ENCODE peak calls at places on chromosomes 11 and 22, in seven cellular contexts. One of them, this sample, is unnamed.

GRCh38 chr11:65892661-65893317 is 2.3 kb downstream of the CCDC85B start:
- DNase-seq in HS-27A: no peak
- DNase-seq in AG10803: no peak
- DNase-seq in central memory CD4-positive, alpha-beta T cell: no peak
- DNase-seq in activated CD8-positive, alpha-beta T cell treated with anti-CD3 and anti-CD28 coated beads, Interleukin-2, amount 10 ng/mL, durations not matched to agents 7 days and 5 days: no peak
- DNase-seq in stimulated activated CD8-positive, alpha-beta memory T cell treated with anti-CD3 and anti-CD28 coated beads, Interleukin-7, amount 100 ng/mL, for 24 hours: no peak
- DNase-seq in thoracic aorta: no peak
- DNase-seq in this sample: no peak

GRCh38 chr22:44166448-44166847 is 14.3 kb upstream of the PARVG start:
- DNase-seq in central memory CD4-positive, alpha-beta T cell: no peak
- DNase-seq in HS-27A: no peak
- DNase-seq in activated CD8-positive, alpha-beta T cell treated with anti-CD3 and anti-CD28 coated beads, Interleukin-2, amount 10 ng/mL, durations not matched to agents 7 days and 5 days: no peak
- DNase-seq in stimulated activated CD8-positive, alpha-beta memory T cell treated with anti-CD3 and anti-CD28 coated beads, Interleukin-7, amount 100 ng/mL, for 24 hours: no peak
- DNase-seq in AG10803: no peak
- DNase-seq in thoracic aorta: no peak
- DNase-seq in this sample: no peak

GRCh38 chr22:27853404-27853803 is 51.8 kb upstream of the MN1 start:
- DNase-seq in activated CD8-positive, alpha-beta T cell treated with anti-CD3 and anti-CD28 coated beads, Interleukin-2, amount 10 ng/mL, durations not matched to agents 7 days and 5 days: no peak
- DNase-seq in AG10803: peak; percentile 72
- DNase-seq in thoracic aorta: no peak
- DNase-seq in central memory CD4-positive, alpha-beta T cell: no peak
- DNase-seq in HS-27A: no peak
- DNase-seq in stimulated activated CD8-positive, alpha-beta memory T cell treated with anti-CD3 and anti-CD28 coated beads, Interleukin-7, amount 100 ng/mL, for 24 hours: no peak
- DNase-seq in this sample: no peak

GRCh38 chr11:130648601-130649000 is 200.2 kb downstream of the ADAMTS15 start:
- DNase-seq in activated CD8-positive, alpha-beta T cell treated with anti-CD3 and anti-CD28 coated beads, Interleukin-2, amount 10 ng/mL, durations not matched to agents 7 days and 5 days: no peak
- DNase-seq in AG10803: no peak
- DNase-seq in HS-27A: no peak
- DNase-seq in central memory CD4-positive, alpha-beta T cell: no peak
- DNase-seq in thoracic aorta: no peak
- DNase-seq in stimulated activated CD8-positive, alpha-beta memory T cell treated with anti-CD3 and anti-CD28 coated beads, Interleukin-7, amount 100 ng/mL, for 24 hours: no peak
- DNase-seq in this sample: no peak

GRCh38 chr11:30245621-30246020 is 14.8 kb downstream of the FSHB start:
- DNase-seq in HS-27A: no peak
- DNase-seq in activated CD8-positive, alpha-beta T cell treated with anti-CD3 and anti-CD28 coated beads, Interleukin-2, amount 10 ng/mL, durations not matched to agents 7 days and 5 days: no peak
- DNase-seq in central memory CD4-positive, alpha-beta T cell: no peak
- DNase-seq in AG10803: no peak
- DNase-seq in stimulated activated CD8-positive, alpha-beta memory T cell treated with anti-CD3 and anti-CD28 coated beads, Interleukin-7, amount 100 ng/mL, for 24 hours: no peak
- DNase-seq in thoracic aorta: no peak
- DNase-seq in this sample: no peak

GRCh38 chr22:25845985-25846745 is 104.2 kb downstream of the MYO18B start:
- DNase-seq in activated CD8-positive, alpha-beta T cell treated with anti-CD3 and anti-CD28 coated beads, Interleukin-2, amount 10 ng/mL, durations not matched to agents 7 days and 5 days: peak; percentile 30
- DNase-seq in AG10803: no peak
- DNase-seq in central memory CD4-positive, alpha-beta T cell: no peak
- DNase-seq in stimulated activated CD8-positive, alpha-beta memory T cell treated with anti-CD3 and anti-CD28 coated beads, Interleukin-7, amount 100 ng/mL, for 24 hours: no peak
- DNase-seq in thoracic aorta: no peak
- DNase-seq in HS-27A: no peak
- DNase-seq in this sample: no peak

GRCh38 chr11:82225930-82226329 is 507.7 kb downstream of the FAM181B start:
- DNase-seq in central memory CD4-positive, alpha-beta T cell: no peak
- DNase-seq in activated CD8-positive, alpha-beta T cell treated with anti-CD3 and anti-CD28 coated beads, Interleukin-2, amount 10 ng/mL, durations not matched to agents 7 days and 5 days: no peak
- DNase-seq in AG10803: no peak
- DNase-seq in thoracic aorta: no peak
- DNase-seq in HS-27A: no peak
- DNase-seq in stimulated activated CD8-positive, alpha-beta memory T cell treated with anti-CD3 and anti-CD28 coated beads, Interleukin-7, amount 100 ng/mL, for 24 hours: no peak
- DNase-seq in this sample: no peak

GRCh38 chr11:1153105-1153950 is 4.4 kb upstream of the MUC5AC start:
- DNase-seq in thoracic aorta: no peak
- DNase-seq in central memory CD4-positive, alpha-beta T cell: no peak
- DNase-seq in activated CD8-positive, alpha-beta T cell treated with anti-CD3 and anti-CD28 coated beads, Interleukin-2, amount 10 ng/mL, durations not matched to agents 7 days and 5 days: no peak
- DNase-seq in AG10803: no peak
- DNase-seq in HS-27A: no peak
- DNase-seq in stimulated activated CD8-positive, alpha-beta memory T cell treated with anti-CD3 and anti-CD28 coated beads, Interleukin-7, amount 100 ng/mL, for 24 hours: no peak
- DNase-seq in this sample: peak; percentile 15

GRCh38 chr22:32342977-32343376 is 14.7 kb upstream of the RFPL3 start:
- DNase-seq in stimulated activated CD8-positive, alpha-beta memory T cell treated with anti-CD3 and anti-CD28 coated beads, Interleukin-7, amount 100 ng/mL, for 24 hours: no peak
- DNase-seq in HS-27A: no peak
- DNase-seq in activated CD8-positive, alpha-beta T cell treated with anti-CD3 and anti-CD28 coated beads, Interleukin-2, amount 10 ng/mL, durations not matched to agents 7 days and 5 days: no peak
- DNase-seq in AG10803: no peak
- DNase-seq in thoracic aorta: no peak
- DNase-seq in central memory CD4-positive, alpha-beta T cell: no peak
- DNase-seq in this sample: no peak

GRCh38 chr11:69576069-69576782 is 64.7 kb upstream of the CCND1 start:
- DNase-seq in activated CD8-positive, alpha-beta T cell treated with anti-CD3 and anti-CD28 coated beads, Interleukin-2, amount 10 ng/mL, durations not matched to agents 7 days and 5 days: no peak
- DNase-seq in HS-27A: no peak
- DNase-seq in thoracic aorta: no peak
- DNase-seq in stimulated activated CD8-positive, alpha-beta memory T cell treated with anti-CD3 and anti-CD28 coated beads, Interleukin-7, amount 100 ng/mL, for 24 hours: no peak
- DNase-seq in AG10803: no peak
- DNase-seq in central memory CD4-positive, alpha-beta T cell: no peak
- DNase-seq in this sample: no peak

GRCh38 chr22:50713571-50714056 is 24.4 kb upstream of the ACR start:
- DNase-seq in AG10803: no peak
- DNase-seq in activated CD8-positive, alpha-beta T cell treated with anti-CD3 and anti-CD28 coated beads, Interleukin-2, amount 10 ng/mL, durations not matched to agents 7 days and 5 days: no peak
- DNase-seq in central memory CD4-positive, alpha-beta T cell: no peak
- DNase-seq in thoracic aorta: no peak
- DNase-seq in stimulated activated CD8-positive, alpha-beta memory T cell treated with anti-CD3 and anti-CD28 coated beads, Interleukin-7, amount 100 ng/mL, for 24 hours: no peak
- DNase-seq in HS-27A: no peak
- DNase-seq in this sample: no peak

GRCh38 chr11:6737872-6738466 is 33.8 kb downstream of the OR2AG2 start:
- DNase-seq in HS-27A: peak; percentile 34
- DNase-seq in activated CD8-positive, alpha-beta T cell treated with anti-CD3 and anti-CD28 coated beads, Interleukin-2, amount 10 ng/mL, durations not matched to agents 7 days and 5 days: peak; percentile 83
- DNase-seq in AG10803: peak; percentile 30
- DNase-seq in central memory CD4-positive, alpha-beta T cell: peak; percentile 71
- DNase-seq in stimulated activated CD8-positive, alpha-beta memory T cell treated with anti-CD3 and anti-CD28 coated beads, Interleukin-7, amount 100 ng/mL, for 24 hours: peak; percentile 22
- DNase-seq in thoracic aorta: no peak
- DNase-seq in this sample: peak; percentile 64

GRCh38 chr22:28034760-28035401 is 115.8 kb upstream of the PITPNB start:
- DNase-seq in HS-27A: no peak
- DNase-seq in activated CD8-positive, alpha-beta T cell treated with anti-CD3 and anti-CD28 coated beads, Interleukin-2, amount 10 ng/mL, durations not matched to agents 7 days and 5 days: no peak
- DNase-seq in AG10803: peak; percentile 49
- DNase-seq in stimulated activated CD8-positive, alpha-beta memory T cell treated with anti-CD3 and anti-CD28 coated beads, Interleukin-7, amount 100 ng/mL, for 24 hours: no peak
- DNase-seq in thoracic aorta: no peak
- DNase-seq in central memory CD4-positive, alpha-beta T cell: no peak
- DNase-seq in this sample: peak; percentile 39

GRCh38 chr22:50641696-50642607 is 14.0 kb upstream of the ARSA start:
- DNase-seq in thoracic aorta: no peak
- DNase-seq in activated CD8-positive, alpha-beta T cell treated with anti-CD3 and anti-CD28 coated beads, Interleukin-2, amount 10 ng/mL, durations not matched to agents 7 days and 5 days: no peak
- DNase-seq in HS-27A: no peak
- DNase-seq in AG10803: peak; percentile 32
- DNase-seq in central memory CD4-positive, alpha-beta T cell: no peak
- DNase-seq in stimulated activated CD8-positive, alpha-beta memory T cell treated with anti-CD3 and anti-CD28 coated beads, Interleukin-7, amount 100 ng/mL, for 24 hours: no peak
- DNase-seq in this sample: no peak

GRCh38 chr11:67120881-67121710 is 2.0 kb downstream of the KDM2A start:
- DNase-seq in AG10803: peak; percentile 34
- DNase-seq in stimulated activated CD8-positive, alpha-beta memory T cell treated with anti-CD3 and anti-CD28 coated beads, Interleukin-7, amount 100 ng/mL, for 24 hours: no peak
- DNase-seq in central memory CD4-positive, alpha-beta T cell: no peak
- DNase-seq in thoracic aorta: no peak
- DNase-seq in activated CD8-positive, alpha-beta T cell treated with anti-CD3 and anti-CD28 coated beads, Interleukin-2, amount 10 ng/mL, durations not matched to agents 7 days and 5 days: no peak
- DNase-seq in HS-27A: no peak
- DNase-seq in this sample: peak; percentile 55

This sample was measured in colonic mucosa.